ENCODE peak calls at places on chromosomes 6 and 20, in five cellular contexts. K is amygdala, N is foreskin fibroblast, G is CD14-positive monocyte, O is DMS153. I is an unnamed sample.
A peak's percentile ranks its signal among the peaks of the same experiment; 100 is the strongest.

GRCh38 chr6:15288856-15289255 is 43.0 kb downstream of the JARID2 start:
- DNase-seq in K (no peak), O (no peak), G (no peak), N (no peak), I (no peak)

GRCh38 chr6:100462396-100462795 is 2.3 kb downstream of the SIM1 start:
- DNase-seq in O (no peak), K (no peak), N (peak; percentile 44), G (no peak), I (no peak)

GRCh38 chr20:1757072-1757471 is 99.5 kb upstream of the SIRPG start:
- DNase-seq in G (no peak), N (no peak), K (no peak), O (no peak), I (no peak)

GRCh38 chr6:126672654-126673053 is 332.7 kb downstream of the CENPW start:
- DNase-seq in K (no peak), O (no peak), G (no peak), N (peak; percentile 8), I (no peak)

GRCh38 chr6:2196079-2196679 is 49.2 kb downstream of the GMDS start:
- DNase-seq in K (no peak), O (no peak), N (peak; percentile 68), G (no peak), I (peak; percentile 16)

GRCh38 chr6:81773887-81774286 is 21.4 kb upstream of the TENT5A start:
- DNase-seq in N (no peak), G (no peak), O (no peak), K (no peak), I (no peak)

GRCh38 chr6:40545954-40546353 is 41.2 kb downstream of the LRFN2 start:
- DNase-seq in K (no peak), G (no peak), N (no peak), O (no peak), I (no peak)

GRCh38 chr6:89082439-89082838 is 1.9 kb downstream of the PNRC1 start:
- DNase-seq in G (no peak), O (no peak), N (no peak), K (no peak), I (peak; percentile 4)

GRCh38 chr6:33276864-33277662 is at the start of gene B3GALT4:
- DNase-seq in O (peak; percentile 71), K (peak; percentile 59), N (peak; percentile 94), G (peak; percentile 70), I (no peak)

GRCh38 chr6:116419069-116419468 is 42.1 kb upstream of the CALHM6 start:
- DNase-seq in K (no peak), O (no peak), N (peak; percentile 56), G (no peak), I (no peak)

GRCh38 chr6:125301435-125302391 is at the start of gene HDDC2:
- DNase-seq in K (peak; percentile 56), G (peak; percentile 59), N (peak; percentile 84), O (peak; percentile 24), I (no peak)

GRCh38 chr20:44683263-44684046 is 31.7 kb upstream of the CCN5 start:
- DNase-seq in K (no peak), O (peak; percentile 69), N (peak; percentile 70), G (no peak), I (no peak)

GRCh38 chr6:153568601-153569000 is 437.5 kb upstream of the RGS17 start:
- DNase-seq in K (no peak), O (no peak), G (no peak), N (peak; percentile 30), I (no peak)

GRCh38 chr20:36629719-36630340 is 16.2 kb downstream of the SLA2 start:
- DNase-seq in O (no peak), K (no peak), N (no peak), G (no peak), I (no peak)

GRCh38 chr6:31878761-31879542 is at the start of gene SLC44A4:
- DNase-seq in G (no peak), N (no peak), K (no peak), O (no peak), I (no peak)

GRCh38 chr6:136158398-136158797 is 91.7 kb downstream of the MTFR2 start:
- DNase-seq in N (peak; percentile 8), G (no peak), O (no peak), K (no peak), I (no peak)

GRCh38 chr6:41937881-41938574 is 3.6 kb downstream of the CCND3 start:
- DNase-seq in G (peak; percentile 68), O (no peak), N (peak; percentile 36), K (no peak), I (no peak)

GRCh38 chr20:41510224-41510623 is 108.0 kb downstream of the CHD6 start:
- DNase-seq in K (no peak), O (no peak), G (no peak), N (peak; percentile 17), I (no peak)

GRCh38 chr6:11918021-11918738 is 93.9 kb upstream of the HIVEP1 start:
- DNase-seq in G (no peak), N (peak; percentile 78), K (no peak), O (peak; percentile 28), I (peak; percentile 72)

GRCh38 chr6:47767102-47767501 is 14.7 kb upstream of the OPN5 start:
- DNase-seq in O (no peak), K (no peak), N (no peak), G (no peak), I (no peak)

I was measured in AG09309.